ENCODE peak calls at places on chromosomes 5 and 9, in ten cellular contexts. N is GM12878, W is transverse colon, S is prostate gland, P is H1, X is upper lobe of left lung, V is HCT116, M is sigmoid colon, A is stomach, C is suprapubic skin. F is an unnamed sample.

GRCh38 chr9:114427644-114428043 is 39.9 kb upstream of the AKNA start:
- DNase-seq in X (no peak), C (no peak), V (no peak), S (no peak), W (no peak), P (no peak), N (no peak), M (peak; percentile 12), A (no peak), F (no peak)

GRCh38 chr5:5298068-5298633 is 124.3 kb upstream of the ICE1 start:
- DNase-seq in M (no peak), A (no peak), C (no peak), X (no peak), N (no peak), W (no peak), V (no peak), S (no peak), P (no peak), F (no peak)

GRCh38 chr5:137478043-137478442 is 21.1 kb downstream of the SPOCK1 start:
- DNase-seq in M (no peak), S (no peak), C (no peak), N (no peak), X (no peak), A (no peak), P (no peak), V (no peak), W (no peak), F (no peak)

GRCh38 chr5:178467261-178468195 is 122.7 kb downstream of the COL23A1 start:
- DNase-seq in X (no peak), S (no peak), C (peak; percentile 79), P (no peak), W (peak; percentile 46), N (no peak), M (peak; percentile 80), A (peak; percentile 42), V (no peak), F (no peak)

GRCh38 chr5:79025054-79025465 is 40.0 kb upstream of the ARSB start:
- DNase-seq in A (peak; percentile 58), C (no peak), V (peak; percentile 33), S (peak; percentile 11), P (peak; percentile 78), X (no peak), N (no peak), M (peak; percentile 76), W (peak; percentile 56), F (no peak)

GRCh38 chr5:142506756-142507155 is 179.1 kb downstream of the FGF1 start:
- DNase-seq in N (no peak), A (no peak), W (no peak), M (no peak), P (no peak), C (no peak), V (no peak), S (peak; percentile 9), X (no peak), F (no peak)

GRCh38 chr9:105311317-105311716 is 66.9 kb downstream of the SLC44A1 start:
- DNase-seq in W (no peak), X (no peak), M (no peak), C (no peak), P (no peak), N (no peak), V (no peak), A (no peak), S (peak; percentile 5), F (no peak)

GRCh38 chr9:3664044-3664443 is 138.2 kb upstream of the RFX3 start:
- DNase-seq in X (no peak), W (no peak), A (no peak), P (no peak), V (no peak), S (no peak), M (no peak), N (no peak), C (no peak), F (no peak)

GRCh38 chr5:171596391-171596878 is 177.0 kb downstream of the FGF18 start:
- DNase-seq in P (peak; percentile 63), A (no peak), S (peak; percentile 48), X (peak; percentile 88), V (no peak), W (no peak), C (peak; percentile 69), M (no peak), N (no peak), F (no peak)

GRCh38 chr9:20538956-20539355 is 83.3 kb downstream of the MLLT3 start:
- DNase-seq in C (no peak), V (no peak), N (no peak), M (no peak), A (no peak), W (no peak), X (no peak), S (no peak), P (no peak), F (no peak)

GRCh38 chr9:87714819-87715218 is 11.1 kb upstream of the CTSL start:
- DNase-seq in V (no peak), M (peak; percentile 87), A (peak; percentile 68), C (no peak), X (no peak), W (peak; percentile 28), P (no peak), S (peak; percentile 82), N (no peak), F (no peak)

GRCh38 chr5:77627869-77628674 is 10.4 kb downstream of the OTP start:
- DNase-seq in S (no peak), V (no peak), N (no peak), P (peak; percentile 80), A (no peak), X (peak; percentile 78), M (no peak), C (no peak), W (no peak), F (no peak)
- H3K27me3 ChIP-seq in S (peaks cover 29% of the 10 kb centered on the region), V (no peaks in the 10 kb centered on the region), N (no peaks in the 10 kb centered on the region), P (peaks cover 64% of the 10 kb centered on the region), A (peaks cover 73% of the 10 kb centered on the region), X (peaks cover 46% of the 10 kb centered on the region), M (peaks cover 93% of the 10 kb centered on the region), C (peaks cover 99% of the 10 kb centered on the region), W (peaks cover 100% of the 10 kb centered on the region), F (peaks cover 83% of the 10 kb centered on the region)

GRCh38 chr9:129866373-129867137 is 31.3 kb downstream of the USP20 start:
- DNase-seq in M (no peak), S (no peak), C (no peak), V (no peak), W (no peak), A (no peak), X (peak; percentile 41), N (no peak), P (no peak), F (no peak)

GRCh38 chr9:129869585-129870501 is 34.6 kb downstream of the USP20 start:
- DNase-seq in P (no peak), M (no peak), S (no peak), N (no peak), W (no peak), C (no peak), X (peak; percentile 67), A (no peak), V (no peak), F (no peak)

GRCh38 chr9:129868033-129868395 is 32.8 kb downstream of the USP20 start:
- DNase-seq in W (no peak), V (no peak), N (no peak), S (no peak), C (no peak), P (no peak), X (peak; percentile 68), A (no peak), M (no peak), F (no peak)

GRCh38 chr9:129867138-129868032 is 32.1 kb downstream of the USP20 start:
- DNase-seq in N (no peak), A (no peak), C (no peak), S (no peak), X (peak; percentile 44), M (no peak), W (no peak), V (no peak), P (peak; percentile 74), F (no peak)

DNA sequence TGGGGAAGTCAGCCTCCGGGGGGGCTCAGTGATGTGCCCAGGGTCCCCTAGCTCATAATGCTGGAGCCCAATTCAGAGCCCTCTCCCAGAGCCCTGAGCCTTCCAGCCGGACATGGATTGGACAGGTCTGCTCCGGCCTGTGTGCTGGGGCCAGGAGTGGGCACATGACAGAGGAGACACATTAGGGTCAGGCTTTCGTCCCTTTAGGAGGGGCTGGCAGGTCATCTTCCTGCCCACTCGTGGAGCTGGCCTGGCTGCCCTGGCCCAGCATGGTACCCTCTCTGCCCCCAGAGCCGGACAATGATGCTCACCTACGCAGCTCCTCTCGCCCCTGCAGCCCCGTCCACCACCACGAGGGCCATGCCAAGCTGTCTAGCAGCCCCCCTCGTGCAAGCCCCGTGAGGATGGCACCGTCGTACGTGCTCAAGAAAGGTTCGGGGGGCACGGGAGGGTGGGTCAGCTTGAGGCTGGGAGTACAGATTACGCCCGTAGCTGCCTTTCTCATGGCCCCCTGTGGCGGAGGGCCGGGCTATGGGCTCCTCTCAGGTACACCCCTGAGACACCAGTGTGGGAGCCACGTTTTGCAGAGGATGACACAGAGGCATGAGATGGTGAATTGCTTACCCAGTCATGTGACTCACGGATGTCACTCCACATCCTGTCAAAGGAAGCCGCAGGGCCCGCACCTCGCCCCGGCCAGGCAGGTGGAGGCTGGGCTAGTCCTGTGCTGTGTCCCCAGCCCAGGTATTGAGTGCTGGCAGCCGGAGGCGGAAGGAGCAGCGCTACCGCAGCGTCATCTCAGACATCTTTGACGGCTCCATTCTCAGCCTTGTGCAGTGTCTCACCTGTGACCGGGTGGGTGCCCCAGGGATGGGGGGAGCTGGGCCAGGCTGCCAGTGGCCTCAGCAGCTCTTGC is 33.6 kb downstream of the USP20 start:
- DNase-seq in V (no peak), P (no peak), A (peak; percentile 51), C (no peak), M (no peak), N (no peak), W (peak; percentile 68), X (peak; percentile 90), S (no peak), F (no peak)
- TF ChIP-seq POLR2A in V (no peak), P (no peak), A (no peak), C (no peak), M (no peak), N (peak; percentile 9), W (peak; percentile 3), X (no peak), S (no peak), F (no peak)

GRCh38 chr9:112037281-112038016 is 137.6 kb downstream of the SUSD1 start:
- DNase-seq in P (no peak), V (no peak), N (peak; percentile 97), A (no peak), S (no peak), M (no peak), W (peak; percentile 32), C (no peak), X (no peak), F (no peak)
- TF ChIP-seq POLR2AphosphoS5 in P (no peak), V (no peak), N (peak; percentile 84), A (no peak), S (no peak), M (no peak), W (no peak), C (no peak), X (no peak), F (no peak)

DNA sequence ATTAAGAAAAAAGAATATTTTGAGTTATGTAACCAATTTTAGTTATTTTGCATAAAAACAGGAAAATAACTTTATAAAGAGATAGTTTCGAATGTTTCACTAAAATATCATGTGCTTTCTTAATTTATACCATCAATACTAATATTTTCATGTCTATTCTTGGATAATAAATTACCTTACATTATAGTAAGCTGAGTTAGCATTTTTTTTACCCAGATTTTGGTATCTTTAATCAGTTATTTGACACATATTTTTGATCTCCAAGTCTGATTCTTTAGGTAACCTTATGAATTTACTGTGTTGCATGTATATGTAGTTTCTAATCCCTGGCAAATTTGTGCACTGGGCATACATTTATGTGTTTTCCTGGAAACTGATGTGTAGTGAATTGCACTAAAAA is 138.0 kb downstream of the KDM4C start:
- DNase-seq in C (no peak), V (no peak), W (no peak), M (no peak), X (no peak), P (no peak), N (no peak), S (no peak), A (no peak), F (no peak)
- H3K27me3 ChIP-seq in C (no peaks in the 10 kb centered on the region), V (no peaks in the 10 kb centered on the region), W (no peaks in the 10 kb centered on the region), M (no peaks in the 10 kb centered on the region), X (no peaks in the 10 kb centered on the region), P (no peaks in the 10 kb centered on the region), N (no peaks in the 10 kb centered on the region), S (no peaks in the 10 kb centered on the region), A (no peaks in the 10 kb centered on the region), F (no peaks in the 10 kb centered on the region)